ENCODE peak calls at places on chromosomes 3 and 15, in four cellular contexts. D is neural progenitor cell, L is nephron progenitor cell, O is HCT116. A is an unnamed sample.
A peak's percentile ranks its signal among the peaks of the same experiment; 100 is the strongest.

GRCh38 chr3:192629429-192629828 is 97.9 kb downstream of the FGF12 start:
- DNase-seq in D (no peak), L (no peak), O (no peak), A (no peak)

GRCh38 chr3:178367817-178368617 is 168.2 kb upstream of the KCNMB2 start:
- DNase-seq in D (no peak), L (no peak), O (no peak), A (no peak)

GRCh38 chr3:128949158-128949557 is 44.7 kb downstream of the CFAP92 start:
- DNase-seq in D (no peak), L (no peak), O (no peak), A (no peak)

GRCh38 chr3:67804545-67804944 is 150.1 kb upstream of the SUCLG2 start:
- DNase-seq in D (no peak), L (no peak), O (no peak), A (no peak)

GRCh38 chr3:143810866-143811265 is 37.4 kb downstream of the SLC9A9 start:
- DNase-seq in D (no peak), L (no peak), O (no peak), A (no peak)

GRCh38 chr3:99269606-99270355 is 368.3 kb upstream of the DCBLD2 start:
- DNase-seq in D (no peak), L (no peak), O (no peak), A (no peak)

GRCh38 chr3:109155828-109156227 is 19.3 kb downstream of the C3orf85 start:
- DNase-seq in D (no peak), L (no peak), O (no peak), A (no peak)

GRCh38 chr3:141255864-141256263 is 24.2 kb downstream of the PXYLP1 start:
- DNase-seq in D (peak; percentile 49), L (no peak), O (no peak), A (no peak)

GRCh38 chr3:167493240-167493639 is 19.4 kb upstream of the SERPINI2 start:
- DNase-seq in D (peak; percentile 54), L (no peak), O (peak; percentile 36), A (peak; percentile 31)

GRCh38 chr3:105559856-105560255 is 193.1 kb downstream of the ALCAM start:
- DNase-seq in D (no peak), L (no peak), O (no peak), A (no peak)

GRCh38 chr15:20351448-20351961 is 190.1 kb downstream of the GOLGA6L6 start:
- DNase-seq in D (no peak), L (no peak), O (no peak), A (no peak)

GRCh38 chr3:127678315-127678599 is 5.5 kb downstream of the ABTB1 start:
- DNase-seq in D (no peak), L (no peak), O (no peak), A (no peak)

GRCh38 chr3:127680790-127681189 is 8.0 kb downstream of the ABTB1 start:
- DNase-seq in D (no peak), L (no peak), O (no peak), A (no peak)

GRCh38 chr3:127680146-127680661 is 7.5 kb downstream of the ABTB1 start:
- DNase-seq in D (no peak), L (no peak), O (no peak), A (peak; percentile 4)

GRCh38 chr3:127678611-127679533 is 6.1 kb downstream of the ABTB1 start:
- DNase-seq in D (no peak), L (no peak), O (no peak), A (no peak)

DNA sequence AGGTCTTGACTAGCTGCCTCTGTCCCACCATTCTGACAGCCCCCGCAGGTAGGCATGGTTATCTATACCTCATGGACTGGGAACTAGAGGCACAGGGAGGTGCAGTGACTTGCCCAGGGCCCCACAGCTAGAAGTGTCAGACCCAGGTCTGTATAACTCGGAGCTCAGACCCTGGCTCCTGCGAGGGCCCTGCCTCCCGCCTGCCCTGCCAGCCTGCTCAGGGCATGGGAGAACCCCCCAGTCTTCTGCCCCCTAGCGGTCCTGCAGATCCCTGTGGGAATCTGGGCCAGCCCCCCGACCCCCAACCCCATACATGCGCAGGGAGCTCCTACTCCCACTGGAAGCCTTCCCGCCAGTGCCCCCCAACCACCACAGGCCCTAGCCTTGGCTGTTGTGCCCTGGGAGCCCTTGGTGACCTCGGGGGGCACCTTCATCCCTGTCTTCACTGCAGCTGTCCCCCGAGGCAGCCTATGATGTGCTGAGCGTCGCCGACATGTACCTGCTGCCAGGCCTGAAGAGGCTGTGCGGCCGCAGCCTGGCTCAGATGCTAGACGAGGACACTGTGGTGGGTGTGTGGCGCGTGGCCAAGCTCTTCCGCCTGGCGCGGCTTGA is 6.9 kb downstream of the ABTB1 start:
- DNase-seq in D (peak; percentile 56), L (no peak), O (no peak), A (peak; percentile 46)
- TF ChIP-seq CTCF in D (peak; percentile 52), L (peak; percentile 9), O (no peak), A (peak; percentile 31)

GRCh38 chr3:49028673-49029562 is at the start of gene IMPDH2:
- DNase-seq in D (peak; percentile 98), L (peak; percentile 93), O (peak; percentile 87), A (peak; percentile 93)
- TF ChIP-seq CTCF in D (peak; percentile 23), L (no peak), O (no peak), A (no peak)

DNA sequence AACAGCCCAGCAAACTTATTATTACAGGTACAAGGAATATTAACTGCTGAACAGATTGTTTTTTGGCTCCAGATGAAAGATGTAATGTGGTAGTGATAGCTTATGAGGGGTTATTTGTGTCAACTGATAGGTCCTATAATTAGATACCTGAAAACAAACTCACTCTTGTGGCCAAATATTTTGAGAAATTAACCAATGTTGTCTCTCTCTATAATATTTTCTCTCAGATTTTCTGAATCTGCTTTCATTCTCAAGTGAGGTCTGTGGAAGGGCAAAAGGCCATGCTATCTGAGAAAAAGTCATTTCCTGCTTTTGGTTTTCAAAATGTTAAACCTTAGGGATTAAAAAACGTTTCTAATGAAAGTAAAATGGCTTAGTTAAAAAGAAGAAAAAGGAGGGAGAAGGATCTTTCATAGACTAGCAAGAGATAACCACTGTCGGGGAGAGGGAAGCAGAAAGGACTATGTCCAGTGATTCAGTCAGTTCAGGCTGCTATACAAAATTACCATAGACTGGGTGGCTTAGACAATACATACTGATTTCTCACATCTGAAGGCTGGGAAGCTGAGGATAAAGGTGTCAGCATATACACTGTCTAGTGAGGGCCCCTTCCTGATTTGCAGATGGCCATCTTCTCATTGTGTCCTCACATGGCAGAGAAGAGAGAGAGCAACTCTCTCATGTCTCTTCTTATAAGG is 277.5 kb upstream of the P2RY1 start:
- DNase-seq in D (no peak), L (no peak), O (no peak), A (no peak)
- TF ChIP-seq CTCF in D (no peak), L (no peak), O (no peak), A (no peak)

GRCh38 chr3:36969085-36969484 is 23.8 kb downstream of the EPM2AIP1 start:
- DNase-seq in D (no peak), L (no peak), O (no peak), A (no peak)

GRCh38 chr3:36965440-36965839 is 20.6 kb upstream of the TRANK1 start:
- DNase-seq in D (no peak), L (no peak), O (no peak), A (no peak)

GRCh38 chr3:36969540-36970432 is 23.1 kb downstream of the EPM2AIP1 start:
- DNase-seq in D (peak; percentile 92), L (peak; percentile 35), O (no peak), A (peak; percentile 18)

GRCh38 chr3:36960502-36960901 is 15.6 kb upstream of the TRANK1 start:
- DNase-seq in D (no peak), L (no peak), O (no peak), A (no peak)

DNA sequence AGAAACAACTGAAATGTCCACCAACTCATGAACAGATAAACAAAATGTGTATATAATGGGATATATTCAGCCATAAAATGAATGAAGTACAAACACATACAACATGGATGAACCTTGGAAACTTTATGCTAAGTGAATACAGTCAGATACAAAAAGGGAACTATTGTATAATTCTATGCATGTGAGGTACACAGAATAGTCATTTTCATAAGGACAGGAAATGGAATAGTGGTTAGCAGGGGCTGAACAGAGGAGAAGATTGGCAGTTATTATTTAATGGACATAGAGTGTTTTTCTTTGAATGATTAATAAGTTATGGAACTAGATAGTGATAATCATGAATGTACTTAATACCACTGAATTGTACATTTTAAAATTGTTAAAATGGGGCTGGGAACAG is 20.0 kb upstream of the TRANK1 start:
- DNase-seq in D (no peak), L (no peak), O (no peak), A (no peak)
- TF ChIP-seq CTCF in D (no peak), L (no peak), O (no peak), A (no peak)

DNA sequence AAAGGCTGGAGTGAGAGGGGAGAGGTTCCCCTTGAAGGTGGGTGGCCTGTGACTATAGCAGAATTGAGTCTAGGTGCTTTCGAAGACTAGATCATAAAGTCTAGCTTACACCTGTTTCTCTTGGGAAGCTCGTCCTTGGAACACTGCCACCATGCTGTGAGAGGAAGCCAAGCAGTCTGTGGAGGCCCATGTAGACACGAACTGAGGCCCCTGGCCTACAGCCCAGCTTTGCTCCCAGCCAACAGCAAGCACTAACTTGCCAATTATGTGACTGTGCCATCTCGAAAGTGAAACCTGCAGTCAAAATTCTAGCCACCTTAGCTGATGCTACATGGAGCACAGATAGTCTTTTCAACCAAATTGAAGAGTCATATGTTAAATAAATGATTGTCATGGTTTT is 190.5 kb upstream of the NECTIN3 start:
- DNase-seq in D (peak; percentile 46), L (no peak), O (peak; percentile 24), A (no peak)
- TF ChIP-seq CTCF in D (peak; percentile 43), L (no peak), O (no peak), A (no peak)

DNA sequence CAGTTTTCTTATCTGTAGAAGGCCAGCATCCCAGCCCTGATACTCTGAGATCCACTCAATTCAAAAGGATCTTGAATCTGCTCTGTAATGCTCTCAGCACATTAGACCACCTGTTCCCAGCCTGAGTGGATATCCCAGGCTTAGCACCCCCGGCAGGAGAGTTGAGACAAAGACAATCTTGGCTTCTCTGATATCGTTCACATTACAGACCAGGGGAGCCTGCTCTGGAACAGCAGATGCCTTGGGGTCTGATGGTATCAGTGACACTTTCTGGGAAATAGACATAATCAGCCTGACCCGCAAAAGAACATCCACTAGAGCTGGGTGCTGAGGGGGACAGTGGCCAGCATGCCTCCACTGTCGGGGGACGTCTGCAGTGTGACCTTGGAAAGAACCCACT is 70.6 kb downstream of the BDH1 start:
- DNase-seq in D (no peak), L (no peak), O (no peak), A (no peak)
- TF ChIP-seq CTCF in D (no peak), L (no peak), O (no peak), A (no peak)